ENCODE peak calls at places on chromosome 4, in five cellular contexts. B, J, K, Q and M are unnamed samples.

GRCh38 chr4:3687538-3687937 is 78.6 kb upstream of the ADRA2C start:
- DNase-seq in B (no peak), J (no peak), K (no peak), Q (no peak), M (no peak)

GRCh38 chr4:102438873-102439614 is 62.1 kb upstream of the NFKB1 start:
- DNase-seq in B (peak; percentile 85), J (peak; percentile 62), K (peak; percentile 74), Q (peak; percentile 96), M (no peak)

GRCh38 chr4:39814403-39815185 is 116.7 kb downstream of the UBE2K start:
- DNase-seq in B (no peak), J (no peak), K (peak; percentile 61), Q (peak; percentile 45), M (peak; percentile 13)

GRCh38 chr4:151407466-151408379 is 1.3 kb upstream of the FHIP1A start:
- DNase-seq in B (no peak), J (peak; percentile 56), K (no peak), Q (no peak), M (peak; percentile 14)

GRCh38 chr4:188444500-188444899 is 305.3 kb downstream of the TRIML1 start:
- DNase-seq in B (no peak), J (no peak), K (no peak), Q (no peak), M (no peak)

GRCh38 chr4:10008208-10009005 is 12.9 kb downstream of the SLC2A9 start:
- DNase-seq in B (no peak), J (no peak), K (no peak), Q (peak; percentile 49), M (no peak)

GRCh38 chr4:77001907-77002306 is 52.4 kb downstream of the SEPTIN11 start:
- DNase-seq in B (no peak), J (no peak), K (no peak), Q (peak; percentile 64), M (no peak)

GRCh38 chr4:19592391-19592790 is 659.3 kb upstream of the SLIT2 start:
- DNase-seq in B (no peak), J (no peak), K (no peak), Q (no peak), M (no peak)

GRCh38 chr4:168604496-168605373 is 107.9 kb downstream of the PALLD start:
- DNase-seq in B (no peak), J (peak; percentile 68), K (peak; percentile 32), Q (peak; percentile 93), M (no peak)

GRCh38 chr4:71553605-71554004 is 214.8 kb downstream of the SLC4A4 start:
- DNase-seq in B (no peak), J (no peak), K (peak; percentile 39), Q (peak; percentile 61), M (no peak)

GRCh38 chr4:13541720-13542576 is 2.4 kb downstream of the NKX3-2 start:
- DNase-seq in B (no peak), J (peak; percentile 61), K (peak; percentile 38), Q (no peak), M (peak; percentile 55)

GRCh38 chr4:61400446-61400845 is 200.3 kb downstream of the ADGRL3 start:
- DNase-seq in B (no peak), J (no peak), K (no peak), Q (no peak), M (no peak)
- TF ChIP-seq CTCF in B (no peak), J (no peak), K (no peak), Q (no peak), M (no peak)

GRCh38 chr4:26410385-26411293 is 79.6 kb downstream of the CCKAR start:
- DNase-seq in B (peak; percentile 47), J (no peak), K (peak; percentile 40), Q (peak; percentile 73), M (peak; percentile 18)
- TF ChIP-seq CTCF in B (peak; percentile 30), J (peak; percentile 83), K (peak; percentile 63), Q (peak; percentile 47), M (peak; percentile 51)

GRCh38 chr4:129046055-129046959 is 47.0 kb downstream of the SCLT1 start:
- DNase-seq in B (no peak), J (no peak), K (no peak), Q (no peak), M (no peak)

DNA sequence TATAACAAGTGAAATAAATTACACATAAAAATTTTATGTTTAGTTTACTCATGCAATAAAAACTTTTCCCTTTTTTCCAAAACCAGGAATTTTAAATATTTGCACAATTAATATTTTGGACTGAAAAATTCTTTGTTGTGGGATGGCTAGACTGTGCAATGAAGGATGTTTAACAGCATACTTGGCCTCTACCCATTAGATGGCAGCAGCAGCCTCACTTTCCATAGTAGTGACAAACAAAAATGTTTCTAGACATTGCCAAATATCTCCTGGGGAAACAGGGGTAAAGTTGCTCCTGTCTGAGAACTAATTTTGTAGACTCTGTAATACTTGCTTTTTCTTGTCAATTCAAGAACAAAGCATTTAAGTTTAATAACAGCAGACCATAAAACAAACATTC is 49.8 kb downstream of the SCLT1 start:
- DNase-seq in B (peak; percentile 3), J (no peak), K (peak; percentile 6), Q (peak; percentile 70), M (no peak)
- TF ChIP-seq CTCF in B (no peak), J (no peak), K (no peak), Q (peak; percentile 50), M (no peak)

GRCh38 chr4:54104907-54105306 is 4.9 kb downstream of the GSX2 start:
- DNase-seq in B (no peak), J (no peak), K (no peak), Q (no peak), M (no peak)
- TF ChIP-seq CTCF in B (no peak), J (no peak), K (no peak), Q (no peak), M (no peak)

GRCh38 chr4:89583106-89583505 is 253.9 kb downstream of the SNCA start:
- DNase-seq in B (no peak), J (no peak), K (no peak), Q (no peak), M (no peak)

GRCh38 chr4:89575840-89576239 is 261.1 kb downstream of the SNCA start:
- DNase-seq in B (no peak), J (no peak), K (no peak), Q (no peak), M (no peak)

GRCh38 chr4:89579776-89580175 is 257.2 kb downstream of the SNCA start:
- DNase-seq in B (no peak), J (no peak), K (no peak), Q (no peak), M (no peak)
- TF ChIP-seq CTCF in B (no peak), J (no peak), K (no peak), Q (no peak), M (no peak)

GRCh38 chr4:177579649-177580048 is 137.4 kb upstream of the AGA start:
- DNase-seq in B (no peak), J (no peak), K (no peak), Q (peak; percentile 24), M (no peak)
- TF ChIP-seq CTCF in B (no peak), J (no peak), K (peak; percentile 12), Q (peak; percentile 20), M (no peak)

GRCh38 chr4:11073621-11074051 is 355.1 kb downstream of the HS3ST1 start:
- DNase-seq in B (no peak), J (no peak), K (no peak), Q (peak; percentile 98), M (no peak)
- TF ChIP-seq CTCF in B (no peak), J (no peak), K (no peak), Q (peak; percentile 22), M (no peak)